ENCODE peak calls at places on chromosomes 13 and 19, in nine cellular contexts. G is left lung; R is stimulated activated CD8-positive, alpha-beta memory T cell treated with anti-CD3 and anti-CD28 coated beads, Interleukin-15, amount 100 ng/mL, for 1 hour; U is NCI-H1092 treated with DMSO at 0.1 percent for 48 hours; T is hypothalamus; Y is effector CD4-positive, alpha-beta T cell; L is NCI-H1105; C is astrocyte; D is pulmonary artery endothelial cell. Z is an unnamed sample.

GRCh38 chr13:110251227-110251791 is 55.6 kb downstream of the COL4A1 start:
- DNase-seq in R (no peak), L (no peak), Y (no peak), T (no peak), D (no peak), C (no peak), G (no peak), U (no peak), Z (no peak)

GRCh38 chr19:48090281-48090802 is 20.3 kb downstream of the PLA2G4C start:
- DNase-seq in G (no peak), C (no peak), D (no peak), T (no peak), R (no peak), L (no peak), Y (no peak), U (no peak), Z (no peak)

GRCh38 chr19:2083174-2083854 is 12.8 kb downstream of the MOB3A start:
- DNase-seq in C (no peak), R (peak; percentile 48), D (no peak), Y (peak; percentile 61), G (no peak), T (no peak), L (no peak), U (no peak), Z (peak; percentile 64)

GRCh38 chr19:15173746-15174404 is 26.9 kb downstream of the NOTCH3 start:
- DNase-seq in G (no peak), Y (no peak), L (no peak), D (no peak), U (no peak), C (no peak), T (no peak), R (no peak), Z (no peak)

GRCh38 chr19:55441692-55442321 is 1.3 kb downstream of the SHISA7 start:
- DNase-seq in D (no peak), R (no peak), T (no peak), L (peak; percentile 60), C (no peak), G (no peak), Y (no peak), U (no peak), Z (no peak)

GRCh38 chr13:48595330-48596127 is 58.2 kb upstream of the CYSLTR2 start:
- DNase-seq in R (peak; percentile 17), C (peak; percentile 51), Y (peak; percentile 39), G (peak; percentile 50), L (no peak), D (peak; percentile 51), U (peak; percentile 41), T (no peak), Z (peak; percentile 22)

GRCh38 chr19:46678110-46678732 is 17.2 kb upstream of the DACT3 start:
- DNase-seq in Y (peak; percentile 33), D (no peak), L (no peak), T (no peak), G (no peak), C (no peak), R (peak; percentile 10), U (no peak), Z (peak; percentile 58)

GRCh38 chr19:6374711-6375410 is 872 bp downstream of the PSPN start:
- DNase-seq in Y (no peak), C (no peak), T (no peak), L (no peak), D (no peak), G (no peak), U (no peak), R (no peak), Z (no peak)

GRCh38 chr13:46288570-46289259 is 77.0 kb downstream of the LRRC63 start:
- DNase-seq in T (no peak), C (peak; percentile 16), L (no peak), R (no peak), G (no peak), U (peak; percentile 17), D (no peak), Y (no peak), Z (peak; percentile 39)

GRCh38 chr19:2865334-2866221 is 1.6 kb upstream of the ZNF556 start:
- DNase-seq in D (no peak), C (no peak), U (no peak), Y (no peak), G (no peak), T (no peak), R (no peak), L (no peak), Z (no peak)

GRCh38 chr13:99797716-99798115 is 173.9 kb downstream of the ZIC5 start:
- DNase-seq in Y (no peak), C (no peak), T (no peak), D (no peak), R (no peak), L (no peak), G (no peak), U (no peak), Z (no peak)

GRCh38 chr19:5785423-5785822 is 877 bp upstream of the PRR22 start:
- DNase-seq in L (no peak), G (no peak), D (no peak), T (no peak), C (no peak), R (no peak), Y (no peak), U (no peak), Z (no peak)

GRCh38 chr13:27450921-27451461 is 627 bp upstream of the MTIF3 start:
- DNase-seq in T (no peak), L (peak; percentile 31), U (no peak), C (peak; percentile 60), D (no peak), R (no peak), G (peak; percentile 50), Y (peak; percentile 45), Z (no peak)

GRCh38 chr13:49253310-49253709 is 5.6 kb downstream of the CDADC1 start:
- DNase-seq in U (no peak), D (no peak), T (no peak), Y (no peak), R (no peak), L (no peak), G (no peak), C (no peak), Z (no peak)

GRCh38 chr19:49823472-49823871 is 5.4 kb downstream of the MED25 start:
- DNase-seq in D (no peak), Y (no peak), L (peak; percentile 91), R (no peak), T (no peak), G (no peak), C (no peak), U (peak; percentile 74), Z (no peak)